ENCODE peak calls at places on chromosomes 12 and 14, in four cellular contexts. X, Q, G and F are unnamed samples.

GRCh38 chr14:104549536-104550339 is 29.8 kb upstream of the C14orf180 start:
- DNase-seq in X (no peak), Q (no peak), G (no peak), F (no peak)

GRCh38 chr14:80607430-80608200 is 333.9 kb downstream of the CEP128 start:
- DNase-seq in X (no peak), Q (no peak), G (no peak), F (no peak)

GRCh38 chr14:63387691-63388090 is 69.0 kb upstream of the GPHB5 start:
- DNase-seq in X (no peak), Q (no peak), G (no peak), F (no peak)

GRCh38 chr14:30872602-30873001 is 1.8 kb upstream of the COCH start:
- DNase-seq in X (no peak), Q (no peak), G (no peak), F (no peak)

GRCh38 chr12:13652105-13652504 is 329.3 kb downstream of the GRIN2B start:
- DNase-seq in X (no peak), Q (no peak), G (no peak), F (no peak)

GRCh38 chr14:80425686-80426085 is 214.4 kb upstream of the DIO2 start:
- DNase-seq in X (no peak), Q (no peak), G (no peak), F (no peak)

GRCh38 chr12:56928262-56928661 is 5.9 kb downstream of the SDR9C7 start:
- DNase-seq in X (no peak), Q (peak; percentile 40), G (no peak), F (no peak)

GRCh38 chr12:82089369-82090121 is 268.6 kb downstream of the CCDC59 start:
- DNase-seq in X (no peak), Q (no peak), G (no peak), F (no peak)

GRCh38 chr12:39581592-39581991 is 38.0 kb downstream of the ABCD2 start:
- DNase-seq in X (no peak), Q (no peak), G (no peak), F (no peak)

GRCh38 chr12:114993202-114993601 is 309.2 kb upstream of the TBX3 start:
- DNase-seq in X (no peak), Q (no peak), G (no peak), F (no peak)

GRCh38 chr14:70981005-70981952 is 74.0 kb downstream of the PCNX1 start:
- DNase-seq in X (no peak), Q (no peak), G (no peak), F (no peak)

GRCh38 chr12:111457071-111457470 is 51.3 kb downstream of the SH2B3 start:
- DNase-seq in X (no peak), Q (no peak), G (no peak), F (no peak)

GRCh38 chr12:30825341-30825740 is 70.6 kb upstream of the CAPRIN2 start:
- DNase-seq in X (no peak), Q (no peak), G (no peak), F (no peak)

GRCh38 chr12:30826276-30826675 is 71.5 kb upstream of the CAPRIN2 start:
- DNase-seq in X (no peak), Q (no peak), G (no peak), F (no peak)

GRCh38 chr12:30829876-30830275 is 75.1 kb upstream of the CAPRIN2 start:
- DNase-seq in X (no peak), Q (no peak), G (no peak), F (no peak)

GRCh38 chr12:30828686-30829085 is 73.9 kb upstream of the CAPRIN2 start:
- DNase-seq in X (no peak), Q (no peak), G (no peak), F (no peak)

GRCh38 chr12:30827406-30828055 is 72.8 kb upstream of the CAPRIN2 start:
- DNase-seq in X (no peak), Q (no peak), G (no peak), F (no peak)
- TF ChIP-seq SPI1 in X (no peak), Q (no peak), G (no peak), F (no peak)

GRCh38 chr12:6708968-6709394 is 8.4 kb upstream of the PIANP start:
- DNase-seq in X (no peak), Q (no peak), G (no peak), F (no peak)
- TF ChIP-seq POLR2AphosphoS5 in X (no peak), Q (peak; percentile 24), G (no peak), F (no peak)

DNA sequence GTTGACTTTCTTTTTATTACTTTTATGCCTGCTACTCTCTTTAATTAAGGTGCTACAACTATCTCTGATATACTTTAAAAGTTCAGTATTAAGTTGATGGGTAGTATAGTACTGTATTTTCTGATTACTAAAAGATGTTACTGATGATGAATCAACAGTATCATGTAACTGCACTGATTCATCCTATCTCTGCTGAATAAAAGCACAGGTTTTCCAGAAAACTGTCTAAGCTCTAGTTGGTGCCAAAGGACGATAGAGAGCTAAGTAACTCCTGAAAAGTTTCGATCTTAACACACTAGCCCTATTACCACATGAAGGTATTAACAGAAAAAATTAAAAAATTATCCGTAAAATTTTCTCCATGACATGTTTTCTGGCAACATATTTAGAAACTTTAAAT is 2.1 kb downstream of the SCAF11 start:
- DNase-seq in X (no peak), Q (no peak), G (no peak), F (no peak)
- TF ChIP-seq SPI1 in X (no peak), Q (no peak), G (no peak), F (no peak)

DNA sequence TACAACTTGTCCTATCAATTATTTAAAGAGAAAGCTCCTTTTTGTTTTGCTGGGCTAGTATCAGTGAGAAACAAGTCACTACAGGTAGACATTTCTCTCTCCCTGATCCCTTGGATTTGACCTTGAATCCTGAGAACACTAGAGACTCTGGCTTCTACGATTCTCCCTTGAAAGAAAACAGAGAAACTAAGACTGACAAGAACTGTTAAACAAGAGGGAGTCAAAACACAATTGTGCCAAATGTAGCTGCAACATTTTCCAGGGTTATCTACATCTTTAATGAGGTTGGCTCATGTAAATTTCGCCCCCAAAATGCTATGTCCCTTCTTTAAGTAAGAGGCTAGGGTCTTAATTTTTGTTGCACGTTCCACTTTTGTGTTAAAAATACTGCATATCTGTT is 62.4 kb downstream of the SLC38A1 start:
- DNase-seq in X (no peak), Q (no peak), G (no peak), F (no peak)
- TF ChIP-seq POLR2AphosphoS5 in X (no peak), Q (no peak), G (no peak), F (no peak)

GRCh38 chr14:42353315-42353714 is 746.6 kb downstream of the LRFN5 start:
- DNase-seq in X (no peak), Q (no peak), G (no peak), F (no peak)
- TF ChIP-seq SPI1 in X (no peak), Q (no peak), G (peak; percentile 71), F (peak; percentile 73)

GRCh38 chr12:120257041-120257821 is 8.3 kb downstream of the PXN start:
- DNase-seq in X (no peak), Q (no peak), G (no peak), F (no peak)
- TF ChIP-seq POLR2AphosphoS5 in X (no peak), Q (no peak), G (no peak), F (no peak)

DNA sequence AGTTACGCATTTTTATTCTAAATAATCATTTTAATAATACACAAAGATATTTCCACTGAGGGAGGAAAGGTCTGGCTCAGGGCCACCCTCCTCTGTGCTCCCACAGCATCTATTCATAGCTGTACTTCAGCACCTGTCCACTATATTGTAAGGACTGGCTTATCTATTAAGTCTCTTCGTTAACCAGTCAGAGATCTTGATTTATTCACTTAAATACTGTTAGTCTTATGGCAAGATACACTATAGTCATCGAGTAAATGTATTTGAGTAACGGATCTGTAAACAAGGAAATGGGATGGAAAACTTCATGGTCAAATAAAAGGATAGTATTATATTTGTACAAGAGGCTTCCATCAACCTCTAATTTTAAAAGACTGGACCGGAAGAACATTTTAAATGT is 54.6 kb downstream of the SPTLC2 start:
- DNase-seq in X (no peak), Q (no peak), G (no peak), F (no peak)
- TF ChIP-seq SPI1 in X (no peak), Q (no peak), G (no peak), F (no peak)

DNA sequence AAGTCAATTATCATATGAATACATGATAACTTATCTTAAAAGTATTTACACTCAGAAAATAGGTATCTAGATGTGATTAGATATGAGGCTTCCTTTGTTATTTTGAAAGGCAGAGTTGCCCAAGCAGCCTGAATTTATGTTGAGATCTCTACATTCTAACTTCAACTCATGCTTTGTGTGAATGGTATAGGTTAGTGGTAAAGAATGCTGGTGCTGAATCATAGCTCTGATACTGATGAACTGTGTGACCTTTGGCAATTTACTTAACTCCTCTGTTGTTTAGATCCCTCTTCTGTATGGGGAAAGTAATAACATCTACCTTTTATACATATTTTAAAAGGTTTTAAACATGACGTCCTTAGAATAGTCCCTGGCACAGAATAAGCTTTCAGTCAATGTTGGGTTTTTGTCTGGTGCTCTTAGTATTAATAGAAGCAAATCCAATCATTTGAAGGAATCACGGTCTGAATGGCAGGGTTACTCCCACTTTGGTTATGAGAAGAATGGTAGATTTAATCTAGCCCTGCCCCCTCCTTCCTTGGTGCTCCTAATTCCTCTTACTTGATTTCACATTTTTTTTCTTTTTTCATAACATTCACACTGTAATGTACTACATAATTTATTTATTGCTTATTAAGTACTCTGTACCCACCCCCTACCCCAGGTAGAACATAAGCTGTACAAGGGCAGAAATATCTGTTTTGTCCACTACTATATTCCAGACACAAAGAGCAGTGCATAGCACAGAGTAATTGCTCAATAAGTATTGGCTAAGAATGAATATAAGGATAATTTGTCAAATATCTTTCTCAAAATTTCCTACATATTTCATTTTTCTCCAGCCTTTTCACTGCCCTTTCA is 203.3 kb upstream of the KRR1 start:
- DNase-seq in X (no peak), Q (no peak), G (no peak), F (no peak)
- TF ChIP-seq POLR2AphosphoS5 in X (no peak), Q (no peak), G (no peak), F (no peak)

GRCh38 chr12:69284131-69284530 is 44.8 kb downstream of the CPSF6 start:
- DNase-seq in X (no peak), Q (peak; percentile 82), G (no peak), F (peak; percentile 5)
- TF ChIP-seq SPI1 in X (no peak), Q (peak; percentile 28), G (no peak), F (no peak)

GRCh38 chr14:23322568-23323517 is 1.6 kb downstream of the PABPN1 start:
- DNase-seq in X (no peak), Q (no peak), G (no peak), F (no peak)

GRCh38 chr14:23319746-23320583 is 1.3 kb upstream of the PABPN1 start:
- DNase-seq in X (no peak), Q (no peak), G (no peak), F (no peak)

GRCh38 chr14:23321572-23322547 is 603 bp downstream of the PABPN1 start:
- DNase-seq in X (no peak), Q (peak; percentile 69), G (no peak), F (no peak)

GRCh38 chr14:23323838-23324454 is 2.7 kb downstream of the PABPN1 start:
- DNase-seq in X (no peak), Q (no peak), G (no peak), F (no peak)

GRCh38 chr14:23320584-23321571 is at the start of gene PABPN1:
- DNase-seq in X (peak; percentile 99), Q (peak; percentile 97), G (peak; percentile 99), F (peak; percentile 88)
- TF ChIP-seq POLR2AphosphoS5 in X (peak; percentile 82), Q (no peak), G (peak; percentile 97), F (peak; percentile 93)